ENCODE peak calls at places on chromosome 5, in four cellular contexts. One of them, this sample, is unnamed.

GRCh38 chr5:56003179-56003578 is 8.4 kb upstream of the IL6ST start:
- DNase-seq in fibroblast of the aortic adventitia: peak; percentile 75
- DNase-seq in pancreas: peak; percentile 66
- DNase-seq in epithelial cell of esophagus: peak; percentile 70
- DNase-seq in this sample: peak; percentile 71

GRCh38 chr5:1952021-1952420 is 69.3 kb upstream of the IRX4 start:
- DNase-seq in fibroblast of the aortic adventitia: no peak
- DNase-seq in epithelial cell of esophagus: no peak
- DNase-seq in pancreas: no peak
- DNase-seq in this sample: no peak

GRCh38 chr5:72511371-72512178 is 4.4 kb upstream of the ZNF366 start:
- DNase-seq in pancreas: no peak
- DNase-seq in epithelial cell of esophagus: peak; percentile 70
- DNase-seq in fibroblast of the aortic adventitia: peak; percentile 68
- DNase-seq in this sample: peak; percentile 44

GRCh38 chr5:6423327-6424109 is 25.1 kb upstream of the UBE2QL1 start:
- DNase-seq in epithelial cell of esophagus: no peak
- DNase-seq in pancreas: no peak
- DNase-seq in fibroblast of the aortic adventitia: no peak
- DNase-seq in this sample: no peak

GRCh38 chr5:120017523-120017922 is 388.2 kb downstream of the FAM170A start:
- DNase-seq in epithelial cell of esophagus: peak; percentile 54
- DNase-seq in pancreas: no peak
- DNase-seq in fibroblast of the aortic adventitia: peak; percentile 33
- DNase-seq in this sample: peak; percentile 44

GRCh38 chr5:66945389-66946349 is 250.9 kb downstream of the CD180 start:
- DNase-seq in epithelial cell of esophagus: peak; percentile 6
- DNase-seq in fibroblast of the aortic adventitia: no peak
- DNase-seq in pancreas: no peak
- DNase-seq in this sample: peak; percentile 13

GRCh38 chr5:103375356-103375755 is 116.8 kb downstream of the MACIR start:
- DNase-seq in epithelial cell of esophagus: peak; percentile 8
- DNase-seq in pancreas: no peak
- DNase-seq in fibroblast of the aortic adventitia: peak; percentile 64
- DNase-seq in this sample: peak; percentile 43

GRCh38 chr5:88883059-88883565 is at the start of gene MEF2C:
- DNase-seq in fibroblast of the aortic adventitia: peak; percentile 93
- DNase-seq in pancreas: peak; percentile 25
- DNase-seq in epithelial cell of esophagus: peak; percentile 51
- DNase-seq in this sample: no peak

GRCh38 chr5:148586796-148587195 is 67.5 kb downstream of the HTR4 start:
- DNase-seq in fibroblast of the aortic adventitia: no peak
- DNase-seq in pancreas: no peak
- DNase-seq in epithelial cell of esophagus: no peak
- DNase-seq in this sample: no peak
- TF ChIP-seq CTCF in fibroblast of the aortic adventitia: no peak
- TF ChIP-seq CTCF in pancreas: no peak
- TF ChIP-seq CTCF in epithelial cell of esophagus: no peak
- TF ChIP-seq CTCF in this sample: no peak

DNA sequence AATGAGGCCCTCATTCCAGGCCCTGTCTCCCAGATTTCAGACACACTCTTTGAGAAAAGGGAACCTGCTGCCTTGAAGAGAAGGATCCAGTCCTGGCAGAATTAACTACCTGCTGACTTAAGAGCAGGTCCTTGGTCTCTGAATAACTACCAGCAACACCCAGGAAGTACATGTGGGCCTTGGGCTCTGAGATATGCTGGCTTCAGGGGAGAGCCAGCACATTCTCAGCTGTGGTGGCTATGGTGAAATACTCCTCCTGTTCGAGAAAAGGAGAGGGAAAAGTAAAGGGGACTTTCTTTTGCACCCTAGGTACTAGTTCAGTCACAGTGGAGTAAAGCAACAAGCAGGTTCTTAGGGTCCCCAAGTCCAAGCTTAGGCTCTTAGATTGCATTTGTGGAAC is 120.0 kb downstream of the HMHB1 start:
- DNase-seq in pancreas: no peak
- DNase-seq in epithelial cell of esophagus: no peak
- DNase-seq in fibroblast of the aortic adventitia: no peak
- DNase-seq in this sample: peak; percentile 29
- TF ChIP-seq CTCF in pancreas: no peak
- TF ChIP-seq CTCF in epithelial cell of esophagus: no peak
- TF ChIP-seq CTCF in fibroblast of the aortic adventitia: no peak
- TF ChIP-seq CTCF in this sample: no peak

GRCh38 chr5:130045334-130045733 is 141.1 kb downstream of the CHSY3 start:
- DNase-seq in fibroblast of the aortic adventitia: no peak
- DNase-seq in pancreas: no peak
- DNase-seq in epithelial cell of esophagus: peak; percentile 27
- DNase-seq in this sample: peak; percentile 32
- TF ChIP-seq CTCF in fibroblast of the aortic adventitia: peak; percentile 1
- TF ChIP-seq CTCF in pancreas: no peak
- TF ChIP-seq CTCF in epithelial cell of esophagus: no peak
- TF ChIP-seq CTCF in this sample: no peak

GRCh38 chr5:8956659-8957058 is 589.2 kb downstream of the SEMA5A start:
- DNase-seq in fibroblast of the aortic adventitia: no peak
- DNase-seq in pancreas: no peak
- DNase-seq in epithelial cell of esophagus: no peak
- DNase-seq in this sample: no peak

GRCh38 chr5:8952147-8952546 is 593.7 kb downstream of the SEMA5A start:
- DNase-seq in pancreas: no peak
- DNase-seq in epithelial cell of esophagus: no peak
- DNase-seq in fibroblast of the aortic adventitia: no peak
- DNase-seq in this sample: no peak

GRCh38 chr5:8953016-8953415 is 592.9 kb downstream of the SEMA5A start:
- DNase-seq in fibroblast of the aortic adventitia: peak; percentile 6
- DNase-seq in pancreas: no peak
- DNase-seq in epithelial cell of esophagus: no peak
- DNase-seq in this sample: no peak

GRCh38 chr5:8953911-8954310 is 592.0 kb downstream of the SEMA5A start:
- DNase-seq in fibroblast of the aortic adventitia: no peak
- DNase-seq in epithelial cell of esophagus: no peak
- DNase-seq in pancreas: no peak
- DNase-seq in this sample: no peak

GRCh38 chr5:8954801-8955200 is 591.1 kb downstream of the SEMA5A start:
- DNase-seq in epithelial cell of esophagus: no peak
- DNase-seq in pancreas: no peak
- DNase-seq in fibroblast of the aortic adventitia: peak; percentile 6
- DNase-seq in this sample: no peak
- TF ChIP-seq CTCF in epithelial cell of esophagus: no peak
- TF ChIP-seq CTCF in pancreas: no peak
- TF ChIP-seq CTCF in fibroblast of the aortic adventitia: peak; percentile 20
- TF ChIP-seq CTCF in this sample: peak; percentile 13

GRCh38 chr5:143405063-143405746 is 1.7 kb upstream of the NR3C1 start:
- DNase-seq in pancreas: peak; percentile 93
- DNase-seq in epithelial cell of esophagus: peak; percentile 82
- DNase-seq in fibroblast of the aortic adventitia: peak; percentile 78
- DNase-seq in this sample: peak; percentile 91
- TF ChIP-seq CTCF in pancreas: no peak
- TF ChIP-seq CTCF in epithelial cell of esophagus: no peak
- TF ChIP-seq CTCF in fibroblast of the aortic adventitia: peak; percentile 34
- TF ChIP-seq CTCF in this sample: no peak

DNA sequence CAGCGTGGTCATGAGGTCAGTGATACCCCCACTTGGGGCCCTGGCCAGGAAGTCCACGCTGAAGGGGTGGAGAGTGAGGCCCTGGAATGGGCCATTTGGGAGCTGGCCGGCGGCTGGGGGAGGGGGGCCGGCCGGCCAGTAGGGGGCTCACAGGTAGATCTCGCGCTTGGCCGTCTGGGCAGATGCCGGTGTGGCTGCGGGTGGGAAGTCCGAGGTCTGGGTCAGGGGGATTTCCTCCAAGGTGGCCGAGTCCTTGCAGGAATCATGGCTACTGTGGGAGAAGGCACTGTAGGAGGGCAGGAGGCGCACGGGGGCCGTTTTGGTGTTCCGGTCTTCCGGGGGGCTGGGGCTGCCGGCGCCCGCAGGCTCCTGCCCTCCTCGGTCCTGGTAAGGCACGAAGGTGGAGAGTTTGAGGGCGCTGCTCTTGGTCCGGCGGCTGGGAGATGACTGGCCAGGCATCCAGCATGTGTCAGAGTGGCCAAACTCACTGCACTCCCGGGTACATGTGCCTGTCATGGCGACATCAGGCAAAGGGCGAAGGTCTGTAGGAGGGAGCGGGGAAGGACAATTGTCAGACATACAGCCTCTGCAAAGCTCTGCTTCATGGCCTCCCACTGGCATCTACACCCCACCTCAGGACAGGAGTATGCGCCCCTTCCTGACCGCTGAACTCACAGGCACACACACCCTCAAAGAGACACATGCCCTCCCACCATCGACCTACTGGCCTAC is 24.1 kb downstream of the PCDH1 start:
- DNase-seq in fibroblast of the aortic adventitia: no peak
- DNase-seq in epithelial cell of esophagus: no peak
- DNase-seq in pancreas: no peak
- DNase-seq in this sample: no peak
- TF ChIP-seq CTCF in fibroblast of the aortic adventitia: no peak
- TF ChIP-seq CTCF in epithelial cell of esophagus: no peak
- TF ChIP-seq CTCF in pancreas: no peak
- TF ChIP-seq CTCF in this sample: no peak

GRCh38 chr5:60540855-60541805 is 158.8 kb downstream of the DEPDC1B start:
- DNase-seq in pancreas: no peak
- DNase-seq in fibroblast of the aortic adventitia: peak; percentile 96
- DNase-seq in epithelial cell of esophagus: no peak
- DNase-seq in this sample: no peak
- TF ChIP-seq CTCF in pancreas: no peak
- TF ChIP-seq CTCF in fibroblast of the aortic adventitia: peak; percentile 6
- TF ChIP-seq CTCF in epithelial cell of esophagus: no peak
- TF ChIP-seq CTCF in this sample: no peak